ENCODE peak calls at places on chromosome 6, in four cellular contexts. V is neural progenitor cell, R is endothelial cell of umbilical vein, S is H9. U is an unnamed sample. For H3K4me1 and H3K79me2, the result is how much of the 10 kb centered on the place peaks cover.

GRCh38 chr6:35484921-35485392 is 11.9 kb downstream of the TEAD3 start:
- DNase-seq in R (no peak), S (peak), V (no peak), U (no peak)

GRCh38 chr6:20724443-20724842 is 190.2 kb downstream of the CDKAL1 start:
- DNase-seq in R (no peak), S (peak), V (peak), U (no peak)

GRCh38 chr6:31763617-31763940 is 1.1 kb downstream of the SAPCD1 start:
- DNase-seq in S (peak), R (peak), V (peak), U (peak)

GRCh38 chr6:143575440-143575839 is 63.9 kb upstream of the FUCA2 start:
- DNase-seq in V (peak), S (peak), R (peak), U (peak)

GRCh38 chr6:41419385-41419784 is 84.0 kb downstream of the NCR2 start:
- DNase-seq in S (no peak), V (no peak), R (no peak), U (no peak)

GRCh38 chr6:34476462-34476861 is 10.6 kb downstream of the PACSIN1 start:
- DNase-seq in S (no peak), R (no peak), V (no peak), U (no peak)

GRCh38 chr6:44275749-44276648 is 5.7 kb downstream of the TMEM151B start:
- DNase-seq in R (no peak), S (peak), V (peak), U (no peak)

GRCh38 chr6:145964948-145965366 is 799 bp upstream of the SHPRH start:
- DNase-seq in S (no peak), V (no peak), R (peak), U (no peak)

GRCh38 chr6:16249971-16250370 is 11.6 kb downstream of the GMPR start:
- DNase-seq in V (peak), S (peak), R (no peak), U (no peak)

GRCh38 chr6:47413752-47414516 is 63.7 kb upstream of the CD2AP start:
- DNase-seq in S (no peak), R (peak), V (peak), U (peak)

DNA sequence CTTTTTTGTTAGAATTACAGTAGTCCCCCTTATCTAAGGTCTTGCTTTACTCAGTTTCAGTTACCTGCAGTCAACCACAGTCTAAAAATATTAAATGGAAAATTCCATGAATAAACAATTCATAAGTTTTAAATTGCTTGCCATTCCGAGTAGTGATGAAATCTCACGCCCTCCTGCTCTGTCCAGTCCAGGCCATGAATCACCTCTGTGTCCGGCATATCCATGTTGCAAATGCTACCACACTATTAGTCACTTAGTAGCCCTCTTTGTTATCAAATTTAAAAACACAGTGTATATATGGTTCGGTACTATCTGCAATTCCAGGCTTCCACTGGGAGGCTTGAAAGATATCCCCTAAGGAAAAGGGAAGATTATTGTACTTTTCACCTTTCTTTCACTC is 164.6 kb upstream of the FAM83B start:
- DNase-seq in S (no peak), V (no peak), R (no peak), U (peak)
- H3K4me2 ChIP-seq in S (no peak), V (no peak), R (no peak), U (no peak)

GRCh38 chr6:154478691-154479090 is 31.8 kb downstream of the CNKSR3 start:
- DNase-seq in S (no peak), R (no peak), V (no peak), U (peak)

GRCh38 chr6:154478021-154478651 is 32.3 kb downstream of the CNKSR3 start:
- DNase-seq in V (no peak), S (no peak), R (no peak), U (no peak)

GRCh38 chr6:154481541-154482013 is 28.9 kb downstream of the CNKSR3 start:
- DNase-seq in S (no peak), V (no peak), R (no peak), U (no peak)

GRCh38 chr6:154480144-154480639 is 30.3 kb downstream of the CNKSR3 start:
- DNase-seq in V (no peak), S (no peak), R (no peak), U (no peak)

DNA sequence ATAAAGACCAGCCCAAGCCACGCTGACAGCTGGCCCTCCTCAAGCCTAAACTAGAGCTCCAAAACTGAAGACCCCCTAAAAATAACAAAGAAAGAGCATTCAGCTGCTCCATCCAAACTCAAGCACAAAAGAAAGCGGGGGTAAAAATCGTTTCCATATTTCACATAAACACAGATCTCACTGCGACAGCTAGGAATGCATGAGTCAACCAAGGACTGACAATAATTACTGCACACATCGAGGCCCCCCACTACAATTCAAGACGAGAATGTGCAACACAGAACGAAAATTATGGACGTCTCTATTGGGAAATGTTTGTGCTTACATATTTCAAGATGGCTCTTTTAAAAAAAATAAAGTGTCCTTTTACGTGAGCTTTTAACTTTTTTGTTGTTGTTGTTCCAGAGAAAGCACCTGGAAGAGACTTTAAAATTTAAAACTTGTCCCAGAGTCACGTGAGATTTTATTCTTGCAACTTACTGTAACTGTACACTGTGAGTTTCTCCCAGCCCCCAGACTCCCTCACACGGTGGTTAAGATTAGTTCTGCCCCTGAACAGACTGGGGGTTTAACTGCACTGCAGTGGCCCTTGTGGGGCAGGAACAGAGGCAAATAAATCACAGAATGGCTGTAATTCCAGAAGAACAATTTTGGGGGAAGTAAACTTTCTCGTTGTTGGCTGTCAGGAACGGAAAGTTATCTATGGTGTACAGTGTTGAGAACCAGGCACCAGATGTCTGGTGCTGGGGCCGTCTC is 30.9 kb downstream of the CNKSR3 start:
- DNase-seq in R (peak), S (no peak), V (no peak), U (peak)
- H3K4me1 ChIP-seq in R (under half), S (under half), V (under half), U (under half)

GRCh38 chr6:42563697-42564495 is at the start of gene UBR2:
- DNase-seq in S (peak), R (peak), V (peak), U (peak)
- H3K79me2 ChIP-seq in S (under half), R (under half), V (under half), U (under half)

DNA sequence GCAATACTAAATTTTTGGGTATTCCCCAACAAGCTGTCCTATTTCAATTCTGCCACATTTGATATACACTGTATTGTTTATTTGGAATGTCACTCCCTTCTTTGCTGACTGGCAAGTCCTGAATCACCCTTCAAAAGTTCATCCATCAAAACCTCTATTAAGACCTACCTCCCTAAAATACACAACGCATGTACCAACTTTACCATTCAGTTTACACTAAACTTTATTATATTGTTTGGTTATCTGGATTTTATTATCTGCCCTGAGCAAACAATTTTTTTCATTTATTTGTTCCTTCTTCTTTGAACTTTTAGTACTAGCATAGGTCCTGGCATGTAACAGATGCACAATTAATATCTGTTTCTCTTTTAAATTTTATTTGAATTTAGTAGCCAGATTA is 958.2 kb upstream of the ADGRB3 start:
- DNase-seq in V (no peak), R (no peak), S (no peak), U (no peak)
- H3K4me2 ChIP-seq in V (no peak), R (no peak), S (no peak), U (no peak)

DNA sequence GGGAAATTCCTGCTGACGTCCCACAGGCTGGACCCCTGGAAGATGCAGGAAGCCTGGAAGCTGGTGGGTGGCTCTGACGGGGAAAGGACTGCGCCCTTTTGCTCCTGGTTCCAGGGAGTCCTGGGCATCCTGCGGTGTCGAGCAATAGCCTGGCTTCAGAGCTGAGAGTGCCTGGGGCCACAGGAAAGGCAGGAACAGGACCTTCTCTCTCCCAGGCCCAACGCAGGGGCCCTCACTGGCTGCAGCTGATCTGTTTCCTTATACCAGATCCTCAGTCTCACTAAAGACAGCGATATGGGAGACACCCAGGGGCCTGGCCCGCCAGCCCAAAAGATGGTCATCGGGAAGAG is 1.4 kb downstream of the B3GALT4 start:
- DNase-seq in R (no peak), V (no peak), S (no peak), U (no peak)
- H3K4me1 ChIP-seq in R (under half), V (under half), S (under half), U (under half)

GRCh38 chr6:87336367-87336766 is 7.3 kb upstream of the GJB7 start:
- DNase-seq in V (peak), S (no peak), R (no peak), U (no peak)
- H3K79me2 ChIP-seq in V (under half), S (under half), R (under half), U (under half)

GRCh38 chr6:1264619-1265445 is 47.1 kb upstream of the FOXQ1 start:
- DNase-seq in S (no peak), R (no peak), V (no peak), U (no peak)

GRCh38 chr6:1267790-1268762 is 43.8 kb upstream of the FOXQ1 start:
- DNase-seq in V (peak), R (no peak), S (no peak), U (no peak)

GRCh38 chr6:1263850-1264377 is 48.0 kb upstream of the FOXQ1 start:
- DNase-seq in R (no peak), S (no peak), V (no peak), U (no peak)

GRCh38 chr6:1266686-1267056 is 45.2 kb upstream of the FOXQ1 start:
- DNase-seq in R (no peak), S (no peak), V (no peak), U (no peak)

GRCh38 chr6:1267057-1267732 is 44.7 kb upstream of the FOXQ1 start:
- DNase-seq in R (no peak), V (no peak), S (no peak), U (peak)
- H3K4me2 ChIP-seq in R (no peak), V (no peak), S (no peak), U (peak)

DNA sequence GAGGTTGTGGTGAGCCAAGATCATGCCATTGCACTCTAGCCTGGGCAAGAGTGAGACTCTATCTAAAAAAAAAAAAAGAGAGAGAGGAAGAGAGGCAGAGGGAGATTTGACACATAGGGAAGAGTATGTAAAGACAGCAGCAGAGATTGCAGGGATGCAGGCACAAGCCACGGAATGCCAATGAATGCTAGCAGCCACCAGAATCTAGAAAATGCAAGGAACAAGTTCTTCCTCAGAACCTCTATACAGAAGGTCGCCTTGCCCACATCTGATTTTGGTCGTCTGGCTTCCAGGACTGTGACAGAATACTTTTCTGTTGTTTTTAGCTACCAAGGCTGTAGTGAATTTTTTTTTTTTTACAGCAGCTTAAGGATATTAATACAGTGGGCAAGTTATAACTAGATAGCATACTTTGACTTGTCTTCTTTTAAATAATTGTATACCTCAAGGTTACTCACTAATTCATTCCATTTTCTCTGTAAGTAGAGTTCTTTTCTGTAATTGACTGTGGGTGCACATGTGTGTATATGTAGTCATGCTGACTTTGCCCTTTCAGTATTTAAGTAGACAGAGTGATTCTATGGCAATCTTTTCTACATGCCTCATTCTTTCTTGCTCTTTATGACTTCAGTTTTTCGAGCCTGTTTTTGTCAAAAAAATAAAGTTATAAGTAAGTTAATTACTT is 402.2 kb downstream of the GJA1 start:
- DNase-seq in R (no peak), S (no peak), V (no peak), U (no peak)
- H3K4me1 ChIP-seq in R (under half), S (under half), V (under half), U (under half)

GRCh38 chr6:158039571-158040050 is 57.9 kb downstream of the SYNJ2 start:
- DNase-seq in V (no peak), S (peak), R (no peak), U (peak)

GRCh38 chr6:158037021-158037420 is 55.4 kb downstream of the SYNJ2 start:
- DNase-seq in S (no peak), R (no peak), V (no peak), U (no peak)

GRCh38 chr6:158039178-158039557 is 57.5 kb downstream of the SYNJ2 start:
- DNase-seq in V (peak), R (no peak), S (no peak), U (peak)

GRCh38 chr6:158037771-158038170 is 56.1 kb downstream of the SYNJ2 start:
- DNase-seq in V (no peak), S (no peak), R (no peak), U (no peak)

GRCh38 chr6:158038291-158039177 is 56.9 kb downstream of the SYNJ2 start:
- DNase-seq in R (no peak), S (no peak), V (no peak), U (no peak)
- H3K79me2 ChIP-seq in R (under half), S (under half), V (under half), U (half or more)

GRCh38 chr6:1322725-1323219 is 10.9 kb downstream of the FOXQ1 start:
- DNase-seq in R (no peak), S (no peak), V (no peak), U (no peak)
- H3K4me2 ChIP-seq in R (no peak), S (no peak), V (no peak), U (no peak)

U was measured in astrocyte.